ENCODE peak calls at places on chromosome X, in eight cellular contexts. U is RWPE1, X is nephron progenitor cell, R is GM20000, N is HCT116, D is foreskin keratinocyte, V is GM06990, S is neural crest cell. C is an unnamed sample.

GRCh38 chrX:53704294-53704693 is 17.8 kb upstream of the HUWE1 start:
- DNase-seq in U (no peak), D (no peak), V (peak), S (no peak), N (no peak), X (no peak), R (peak), C (no peak)

GRCh38 chrX:149510386-149510785 is 5.3 kb upstream of the IDS start:
- DNase-seq in V (no peak), U (no peak), X (no peak), N (no peak), D (peak), R (no peak), S (no peak), C (no peak)

GRCh38 chrX:110399497-110399896 is 40.8 kb downstream of the RTL9 start:
- DNase-seq in S (no peak), V (no peak), D (no peak), N (no peak), U (no peak), X (no peak), R (no peak), C (no peak)

GRCh38 chrX:40773809-40774208 is 38.5 kb upstream of the MED14 start:
- DNase-seq in S (no peak), X (no peak), N (peak), U (no peak), D (peak), V (no peak), R (no peak), C (no peak)

GRCh38 chrX:63747331-63747730 is 37.7 kb downstream of the ARHGEF9 start:
- DNase-seq in D (peak), V (no peak), R (no peak), S (no peak), N (no peak), U (no peak), X (no peak), C (no peak)

GRCh38 chrX:134373736-134374135 is 86.2 kb upstream of the HPRT1 start:
- DNase-seq in X (no peak), S (no peak), N (no peak), V (no peak), R (no peak), D (no peak), U (no peak), C (no peak)

GRCh38 chrX:11481035-11481434 is 184.7 kb downstream of the ARHGAP6 start:
- DNase-seq in U (no peak), N (no peak), R (no peak), V (no peak), D (no peak), X (no peak), S (no peak), C (no peak)

GRCh38 chrX:39592776-39593175 is 505.0 kb downstream of the BCOR start:
- DNase-seq in V (no peak), R (no peak), U (no peak), N (no peak), D (peak), X (no peak), S (no peak), C (no peak)

GRCh38 chrX:9312922-9313867 is 151.7 kb upstream of the TBL1X start:
- DNase-seq in U (peak), X (peak), V (peak), D (no peak), R (peak), N (peak), S (peak), C (peak)

GRCh38 chrX:129461801-129462456 is 61.4 kb downstream of the SMARCA1 start:
- DNase-seq in X (no peak), R (no peak), V (no peak), S (no peak), N (no peak), U (no peak), D (no peak), C (no peak)

GRCh38 chrX:149818652-149819051 is 36.9 kb downstream of the MAGEA9 start:
- DNase-seq in D (peak), S (no peak), U (no peak), X (no peak), N (no peak), V (no peak), R (no peak), C (no peak)

GRCh38 chrX:116285506-116285905 is 115.0 kb downstream of the AGTR2 start:
- DNase-seq in U (no peak), X (no peak), R (no peak), N (no peak), S (no peak), D (no peak), V (no peak), C (no peak)

GRCh38 chrX:129495941-129496340 is 27.3 kb downstream of the SMARCA1 start:
- DNase-seq in V (no peak), N (no peak), X (no peak), R (no peak), U (no peak), D (peak), S (no peak), C (no peak)

GRCh38 chrX:24020280-24020876 is 6.6 kb downstream of the KLHL15 start:
- DNase-seq in V (no peak), X (no peak), R (no peak), U (no peak), D (no peak), N (no peak), S (no peak), C (no peak)

GRCh38 chrX:154096140-154097002 is 1.1 kb downstream of the MECP2 start:
- DNase-seq in R (peak), S (no peak), V (peak), X (no peak), D (peak), U (no peak), N (no peak), C (no peak)

GRCh38 chrX:24610540-24610939 is 36.6 kb downstream of the PCYT1B start:
- DNase-seq in X (no peak), D (no peak), N (no peak), R (no peak), S (no peak), U (no peak), V (no peak), C (no peak)

GRCh38 chrX:15525664-15526416 is 25.2 kb downstream of the BMX start:
- DNase-seq in N (no peak), X (no peak), R (no peak), D (no peak), S (no peak), V (no peak), U (no peak), C (no peak)

GRCh38 chrX:154485150-154486051 is 1.0 kb downstream of the UBL4A start:
- DNase-seq in V (no peak), U (no peak), X (no peak), D (no peak), N (no peak), R (no peak), S (no peak), C (no peak)

GRCh38 chrX:71664889-71665491 is 2.4 kb upstream of the LOC101059915 start:
- DNase-seq in S (no peak), R (no peak), X (no peak), D (no peak), V (no peak), N (no peak), U (no peak), C (no peak)

GRCh38 chrX:118823263-118824172 is at the start of gene ZCCHC12:
- DNase-seq in N (peak), U (peak), X (peak), R (peak), V (peak), S (peak), D (no peak), C (peak)

GRCh38 chrX:150269613-150270254 is 93.4 kb upstream of the MAMLD1 start:
- DNase-seq in R (no peak), D (no peak), U (no peak), N (no peak), X (peak), V (no peak), S (no peak), C (peak)

GRCh38 chrX:144730486-144730885 is 516.8 kb upstream of the SPANXN1 start:
- DNase-seq in U (no peak), V (no peak), D (peak), S (no peak), R (no peak), X (no peak), N (no peak), C (no peak)

GRCh38 chrX:111854778-111855490 is 21.0 kb upstream of the TRPC5OS start:
- DNase-seq in N (peak), R (no peak), U (peak), V (no peak), S (no peak), X (no peak), D (peak), C (peak)

GRCh38 chrX:63513825-63514574 is 162.9 kb upstream of the SPIN4 start:
- DNase-seq in D (peak), S (no peak), R (no peak), V (no peak), X (no peak), U (peak), N (no peak), C (no peak)

GRCh38 chrX:134631404-134632346 is 26.6 kb downstream of the PLAC1 start:
- DNase-seq in S (no peak), N (no peak), V (no peak), U (no peak), D (no peak), X (no peak), R (no peak), C (no peak)

GRCh38 chrX:139237141-139237540 is 293.4 kb upstream of the F9 start:
- DNase-seq in S (no peak), X (no peak), D (no peak), R (no peak), U (no peak), N (no peak), V (no peak), C (no peak)

GRCh38 chrX:139234898-139235297 is 295.6 kb upstream of the F9 start:
- DNase-seq in U (no peak), V (no peak), D (no peak), S (no peak), N (no peak), X (no peak), R (no peak), C (no peak)
- TF ChIP-seq CTCF in U (no peak), V (no peak), D (no peak), S (no peak), N (no peak), X (no peak), R (no peak), C (no peak)

GRCh38 chrX:48541140-48541814 is 1.8 kb downstream of the TBC1D25 start:
- DNase-seq in U (no peak), D (no peak), S (no peak), X (no peak), N (no peak), R (no peak), V (peak), C (no peak)

GRCh38 chrX:48539345-48540014 is at the start of gene TBC1D25:
- DNase-seq in D (peak), S (peak), V (peak), U (peak), R (peak), N (peak), X (peak), C (peak)

GRCh38 chrX:48538641-48539344 is 721 bp upstream of the TBC1D25 start:
- DNase-seq in S (no peak), X (no peak), U (no peak), N (no peak), D (peak), V (no peak), R (no peak), C (no peak)

GRCh38 chrX:48540480-48540879 is 966 bp downstream of the TBC1D25 start:
- DNase-seq in R (no peak), S (no peak), D (no peak), X (no peak), U (no peak), N (no peak), V (no peak), C (no peak)

GRCh38 chrX:48540015-48540350 is 469 bp downstream of the TBC1D25 start:
- DNase-seq in U (peak), X (no peak), N (peak), V (no peak), R (peak), S (no peak), D (peak), C (peak)
- TF ChIP-seq CTCF in U (no peak), X (no peak), N (no peak), V (no peak), R (no peak), S (no peak), D (no peak), C (no peak)

GRCh38 chrX:18354369-18355329 is at the start of gene SCML2:
- DNase-seq in U (no peak), S (peak), X (peak), V (peak), N (no peak), R (peak), D (no peak), C (peak)

GRCh38 chrX:18348047-18348446 is 6.4 kb downstream of the SCML2 start:
- DNase-seq in U (no peak), X (no peak), R (no peak), S (no peak), V (no peak), D (no peak), N (no peak), C (no peak)

GRCh38 chrX:18351774-18352173 is 2.7 kb downstream of the SCML2 start:
- DNase-seq in D (no peak), N (no peak), R (no peak), X (no peak), U (no peak), S (no peak), V (no peak), C (no peak)

GRCh38 chrX:18353931-18354368 is 538 bp downstream of the SCML2 start:
- DNase-seq in V (no peak), S (peak), D (no peak), X (peak), R (no peak), U (no peak), N (no peak), C (peak)
- TF ChIP-seq CTCF in V (peak), S (peak), D (peak), X (no peak), R (no peak), U (peak), N (no peak), C (no peak)

GRCh38 chrX:31423575-31424284 is 351.9 kb upstream of the FTHL17 start:
- DNase-seq in X (peak), R (no peak), N (no peak), D (peak), S (no peak), V (no peak), U (peak), C (peak)
- TF ChIP-seq CTCF in X (peak), R (no peak), N (peak), D (peak), S (peak), V (peak), U (no peak), C (peak)

GRCh38 chrX:97685753-97686152 is 802.0 kb downstream of the RPA4 start:
- DNase-seq in R (peak), D (peak), X (peak), U (peak), S (no peak), V (no peak), N (peak), C (peak)
- TF ChIP-seq CTCF in R (peak), D (peak), X (peak), U (peak), S (peak), V (peak), N (peak), C (no peak)

GRCh38 chrX:78514852-78515251 is 144.3 kb downstream of the RTL3 start:
- DNase-seq in R (peak), X (no peak), U (no peak), N (no peak), S (no peak), D (peak), V (no peak), C (no peak)
- TF ChIP-seq CTCF in R (no peak), X (no peak), U (no peak), N (no peak), S (no peak), D (peak), V (peak), C (no peak)

GRCh38 chrX:46678232-46678631 is 80.7 kb downstream of the SLC9A7 start:
- DNase-seq in D (no peak), R (no peak), S (no peak), V (no peak), U (no peak), X (no peak), N (no peak), C (no peak)
- TF ChIP-seq CTCF in D (no peak), R (no peak), S (no peak), V (no peak), U (no peak), X (no peak), N (no peak), C (no peak)

C was measured in Calu3.